ENCODE peak calls at places on chromosomes 2 and 18, in six cellular contexts. One of them, this sample, is unnamed.

GRCh38 chr18:63260075-63260754 is 59.4 kb downstream of the BCL2 start:
- DNase-seq in fibroblast of villous mesenchyme: no peak
- DNase-seq in CD8-positive, alpha-beta memory T cell: no peak
- DNase-seq in left ventricle myocardium inferior: no peak
- DNase-seq in endothelial cell of umbilical vein: no peak
- DNase-seq in BJ: no peak
- DNase-seq in this sample: no peak

GRCh38 chr2:133660511-133660910 is 92.2 kb upstream of the NCKAP5 start:
- DNase-seq in left ventricle myocardium inferior: no peak
- DNase-seq in BJ: no peak
- DNase-seq in endothelial cell of umbilical vein: no peak
- DNase-seq in fibroblast of villous mesenchyme: no peak
- DNase-seq in CD8-positive, alpha-beta memory T cell: no peak
- DNase-seq in this sample: no peak

GRCh38 chr2:105393373-105394055 is 5.3 kb downstream of the FHL2 start:
- DNase-seq in CD8-positive, alpha-beta memory T cell: no peak
- DNase-seq in fibroblast of villous mesenchyme: peak; percentile 82
- DNase-seq in BJ: no peak
- DNase-seq in endothelial cell of umbilical vein: peak; percentile 99
- DNase-seq in left ventricle myocardium inferior: peak; percentile 53
- DNase-seq in this sample: no peak

GRCh38 chr2:196174424-196174823 is 3.0 kb upstream of the STK17B start:
- DNase-seq in CD8-positive, alpha-beta memory T cell: no peak
- DNase-seq in endothelial cell of umbilical vein: no peak
- DNase-seq in BJ: no peak
- DNase-seq in fibroblast of villous mesenchyme: no peak
- DNase-seq in left ventricle myocardium inferior: no peak
- DNase-seq in this sample: no peak

GRCh38 chr2:88831071-88831791 is 139.8 kb downstream of the RPIA start:
- DNase-seq in left ventricle myocardium inferior: no peak
- DNase-seq in fibroblast of villous mesenchyme: no peak
- DNase-seq in CD8-positive, alpha-beta memory T cell: no peak
- DNase-seq in endothelial cell of umbilical vein: peak; percentile 14
- DNase-seq in BJ: no peak
- DNase-seq in this sample: no peak

GRCh38 chr2:18976112-18976961 is 382.1 kb downstream of the OSR1 start:
- DNase-seq in BJ: peak; percentile 81
- DNase-seq in left ventricle myocardium inferior: no peak
- DNase-seq in endothelial cell of umbilical vein: no peak
- DNase-seq in CD8-positive, alpha-beta memory T cell: no peak
- DNase-seq in fibroblast of villous mesenchyme: peak; percentile 95
- DNase-seq in this sample: peak; percentile 6

GRCh38 chr2:226325541-226325940 is 474.1 kb downstream of the IRS1 start:
- DNase-seq in fibroblast of villous mesenchyme: no peak
- DNase-seq in CD8-positive, alpha-beta memory T cell: no peak
- DNase-seq in endothelial cell of umbilical vein: no peak
- DNase-seq in BJ: no peak
- DNase-seq in left ventricle myocardium inferior: no peak
- DNase-seq in this sample: no peak

GRCh38 chr2:1907283-1907682 is 163.0 kb upstream of the PXDN start:
- DNase-seq in fibroblast of villous mesenchyme: no peak
- DNase-seq in endothelial cell of umbilical vein: no peak
- DNase-seq in BJ: no peak
- DNase-seq in CD8-positive, alpha-beta memory T cell: no peak
- DNase-seq in left ventricle myocardium inferior: no peak
- DNase-seq in this sample: no peak

GRCh38 chr2:130328710-130329109 is 14.0 kb upstream of the IMP4 start:
- DNase-seq in CD8-positive, alpha-beta memory T cell: no peak
- DNase-seq in left ventricle myocardium inferior: no peak
- DNase-seq in fibroblast of villous mesenchyme: peak; percentile 27
- DNase-seq in endothelial cell of umbilical vein: no peak
- DNase-seq in BJ: no peak
- DNase-seq in this sample: no peak

GRCh38 chr2:25885933-25886332 is 7.6 kb upstream of the ASXL2 start:
- DNase-seq in left ventricle myocardium inferior: no peak
- DNase-seq in fibroblast of villous mesenchyme: no peak
- DNase-seq in CD8-positive, alpha-beta memory T cell: no peak
- DNase-seq in BJ: no peak
- DNase-seq in endothelial cell of umbilical vein: peak; percentile 12
- DNase-seq in this sample: no peak

GRCh38 chr2:202530038-202530437 is 104.7 kb upstream of the FAM117B start:
- DNase-seq in fibroblast of villous mesenchyme: no peak
- DNase-seq in CD8-positive, alpha-beta memory T cell: no peak
- DNase-seq in endothelial cell of umbilical vein: peak; percentile 43
- DNase-seq in BJ: no peak
- DNase-seq in left ventricle myocardium inferior: no peak
- DNase-seq in this sample: peak; percentile 70

GRCh38 chr2:182649316-182649715 is 66.7 kb upstream of the DNAJC10 start:
- DNase-seq in endothelial cell of umbilical vein: peak; percentile 49
- DNase-seq in CD8-positive, alpha-beta memory T cell: no peak
- DNase-seq in BJ: no peak
- DNase-seq in fibroblast of villous mesenchyme: peak; percentile 43
- DNase-seq in left ventricle myocardium inferior: no peak
- DNase-seq in this sample: peak; percentile 14

GRCh38 chr2:152062130-152063091 is 36.4 kb downstream of the CACNB4 start:
- DNase-seq in left ventricle myocardium inferior: no peak
- DNase-seq in BJ: peak; percentile 11
- DNase-seq in endothelial cell of umbilical vein: no peak
- DNase-seq in fibroblast of villous mesenchyme: peak; percentile 59
- DNase-seq in CD8-positive, alpha-beta memory T cell: no peak
- DNase-seq in this sample: no peak

GRCh38 chr2:174344716-174345472 is 10.1 kb downstream of the SP9 start:
- DNase-seq in left ventricle myocardium inferior: no peak
- DNase-seq in CD8-positive, alpha-beta memory T cell: no peak
- DNase-seq in endothelial cell of umbilical vein: peak; percentile 57
- DNase-seq in fibroblast of villous mesenchyme: peak; percentile 45
- DNase-seq in BJ: no peak
- DNase-seq in this sample: peak; percentile 18

GRCh38 chr2:84181927-84182326 is 277.2 kb downstream of the SUCLG1 start:
- DNase-seq in fibroblast of villous mesenchyme: no peak
- DNase-seq in endothelial cell of umbilical vein: no peak
- DNase-seq in CD8-positive, alpha-beta memory T cell: no peak
- DNase-seq in left ventricle myocardium inferior: no peak
- DNase-seq in BJ: no peak
- DNase-seq in this sample: no peak

GRCh38 chr18:11074879-11075278 is 74.5 kb downstream of the PIEZO2 start:
- DNase-seq in endothelial cell of umbilical vein: no peak
- DNase-seq in left ventricle myocardium inferior: no peak
- DNase-seq in BJ: no peak
- DNase-seq in fibroblast of villous mesenchyme: peak; percentile 37
- DNase-seq in CD8-positive, alpha-beta memory T cell: no peak
- DNase-seq in this sample: no peak

GRCh38 chr2:28544405-28544914 is 48.6 kb downstream of the PLB1 start:
- DNase-seq in BJ: no peak
- DNase-seq in left ventricle myocardium inferior: no peak
- DNase-seq in endothelial cell of umbilical vein: peak; percentile 47
- DNase-seq in fibroblast of villous mesenchyme: peak; percentile 39
- DNase-seq in CD8-positive, alpha-beta memory T cell: peak; percentile 36
- DNase-seq in this sample: no peak

GRCh38 chr2:73033142-73033765 is 38.3 kb downstream of the SFXN5 start:
- DNase-seq in fibroblast of villous mesenchyme: no peak
- DNase-seq in BJ: no peak
- DNase-seq in CD8-positive, alpha-beta memory T cell: no peak
- DNase-seq in endothelial cell of umbilical vein: no peak
- DNase-seq in left ventricle myocardium inferior: no peak
- DNase-seq in this sample: no peak

GRCh38 chr18:26014462-26014861 is 76.0 kb downstream of the SS18 start:
- DNase-seq in fibroblast of villous mesenchyme: no peak
- DNase-seq in left ventricle myocardium inferior: no peak
- DNase-seq in endothelial cell of umbilical vein: no peak
- DNase-seq in BJ: no peak
- DNase-seq in CD8-positive, alpha-beta memory T cell: no peak
- DNase-seq in this sample: no peak

GRCh38 chr2:137981112-137981679 is 16.9 kb downstream of the HNMT start:
- DNase-seq in CD8-positive, alpha-beta memory T cell: no peak
- DNase-seq in BJ: no peak
- DNase-seq in endothelial cell of umbilical vein: no peak
- DNase-seq in left ventricle myocardium inferior: no peak
- DNase-seq in fibroblast of villous mesenchyme: no peak
- DNase-seq in this sample: no peak

GRCh38 chr2:219551863-219552381 is 8.1 kb downstream of the TMEM198 start:
- DNase-seq in CD8-positive, alpha-beta memory T cell: no peak
- DNase-seq in endothelial cell of umbilical vein: no peak
- DNase-seq in left ventricle myocardium inferior: no peak
- DNase-seq in BJ: no peak
- DNase-seq in fibroblast of villous mesenchyme: peak; percentile 20
- DNase-seq in this sample: no peak

GRCh38 chr2:158380786-158381185 is 75.8 kb downstream of the CCDC148 start:
- DNase-seq in fibroblast of villous mesenchyme: no peak
- DNase-seq in CD8-positive, alpha-beta memory T cell: no peak
- DNase-seq in BJ: no peak
- DNase-seq in left ventricle myocardium inferior: no peak
- DNase-seq in endothelial cell of umbilical vein: no peak
- DNase-seq in this sample: no peak

DNA sequence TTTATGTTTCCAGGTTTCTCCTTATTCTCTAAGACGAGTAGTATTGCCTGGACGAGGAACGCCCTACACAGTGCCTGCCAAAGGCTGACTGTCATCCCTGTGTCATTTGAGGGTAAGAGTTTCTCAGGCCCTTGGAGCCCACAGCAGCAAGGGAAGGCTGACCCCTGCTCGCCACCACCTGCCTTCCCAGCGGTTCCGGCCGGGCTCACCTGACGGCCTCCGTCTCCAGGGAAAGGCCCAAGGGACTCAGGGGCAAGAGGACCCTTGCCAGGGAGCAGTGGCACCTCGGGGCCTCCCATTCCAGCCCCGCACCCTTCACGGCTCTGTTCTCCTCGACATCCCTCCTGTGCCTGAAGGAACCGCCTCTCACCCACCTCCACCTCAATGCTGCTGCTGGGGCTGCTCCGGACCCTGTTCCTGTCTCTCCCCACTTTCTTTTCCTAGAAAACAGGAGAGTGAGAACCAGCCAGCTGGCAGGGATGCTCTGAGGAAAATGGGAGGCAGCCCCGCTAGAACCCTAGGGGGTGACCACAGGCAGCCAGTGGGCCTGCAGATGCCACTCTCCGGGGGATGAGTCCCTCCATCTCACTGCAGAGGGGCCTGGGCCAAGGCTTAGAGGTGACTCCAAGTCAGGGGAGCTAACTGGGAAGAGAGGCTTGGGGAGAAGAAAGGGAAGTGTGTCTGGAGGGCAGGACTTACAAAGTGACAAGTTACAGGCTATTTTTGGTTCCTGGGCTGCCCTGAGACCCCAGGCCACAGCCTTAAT is 1.8 kb downstream of the LIMS2 start:
- DNase-seq in BJ: no peak
- DNase-seq in fibroblast of villous mesenchyme: no peak
- DNase-seq in CD8-positive, alpha-beta memory T cell: no peak
- DNase-seq in left ventricle myocardium inferior: no peak
- DNase-seq in endothelial cell of umbilical vein: no peak
- DNase-seq in this sample: no peak
- H3K4me3 ChIP-seq in BJ: peak overlapping the region; percentile 60
- H3K4me3 ChIP-seq in fibroblast of villous mesenchyme: peak overlapping the region; percentile 77
- H3K4me3 ChIP-seq in CD8-positive, alpha-beta memory T cell: no peak overlapping the region
- H3K4me3 ChIP-seq in left ventricle myocardium inferior: peak overlapping the region; percentile 94
- H3K4me3 ChIP-seq in endothelial cell of umbilical vein: no peak overlapping the region
- H3K4me3 ChIP-seq in this sample: no peak overlapping the region

GRCh38 chr2:17545680-17546613 is 5.5 kb downstream of the VSNL1 start:
- DNase-seq in CD8-positive, alpha-beta memory T cell: no peak
- DNase-seq in endothelial cell of umbilical vein: no peak
- DNase-seq in fibroblast of villous mesenchyme: no peak
- DNase-seq in left ventricle myocardium inferior: no peak
- DNase-seq in BJ: no peak
- DNase-seq in this sample: no peak
- H3K4me3 ChIP-seq in CD8-positive, alpha-beta memory T cell: no peak overlapping the region
- H3K4me3 ChIP-seq in endothelial cell of umbilical vein: no peak overlapping the region
- H3K4me3 ChIP-seq in fibroblast of villous mesenchyme: no peak overlapping the region
- H3K4me3 ChIP-seq in left ventricle myocardium inferior: no peak overlapping the region
- H3K4me3 ChIP-seq in BJ: no peak overlapping the region
- H3K4me3 ChIP-seq in this sample: no peak overlapping the region

DNA sequence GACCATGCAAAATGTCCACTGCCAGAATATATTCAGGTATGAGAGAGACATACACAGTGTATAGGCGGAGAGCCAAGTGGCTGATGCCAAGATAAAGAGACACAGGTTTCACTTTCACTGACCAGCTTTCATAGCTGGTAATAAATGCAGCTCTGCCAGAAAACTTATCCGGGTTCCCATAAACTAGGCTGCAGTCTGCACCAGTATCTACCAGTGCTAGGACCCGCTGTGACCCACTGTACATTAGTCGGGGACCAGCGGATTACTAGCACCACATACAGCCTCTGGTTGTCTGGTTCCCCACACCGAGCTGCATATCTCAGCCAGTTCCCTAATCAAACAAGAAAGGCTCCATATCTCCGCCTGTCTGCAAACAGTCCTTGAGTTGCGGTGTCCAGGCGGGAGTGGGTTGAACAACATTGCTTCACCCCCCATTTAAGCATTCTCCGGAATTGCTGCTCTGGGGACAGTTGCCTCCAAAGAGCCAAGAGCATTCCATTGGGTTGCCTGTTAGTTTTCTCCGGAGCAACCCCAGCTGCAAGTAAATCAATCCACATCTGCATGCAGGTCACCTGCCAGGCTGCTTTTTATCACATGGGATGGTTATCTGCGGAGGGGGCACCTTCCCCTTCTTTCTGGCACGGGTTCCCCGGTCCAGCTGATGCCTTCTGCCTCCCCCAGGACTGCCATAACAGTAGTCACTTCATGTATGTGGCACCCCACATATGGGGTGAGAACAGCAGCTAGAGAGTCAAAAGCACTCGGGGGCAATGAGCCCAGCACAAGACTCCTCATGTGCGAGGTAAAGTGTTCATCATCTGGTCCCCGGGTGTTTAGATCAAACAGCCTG is 18.0 kb upstream of the KLHL23 start:
- DNase-seq in endothelial cell of umbilical vein: peak; percentile 58
- DNase-seq in CD8-positive, alpha-beta memory T cell: no peak
- DNase-seq in left ventricle myocardium inferior: no peak
- DNase-seq in BJ: no peak
- DNase-seq in fibroblast of villous mesenchyme: peak; percentile 45
- DNase-seq in this sample: no peak
- H3K4me3 ChIP-seq in endothelial cell of umbilical vein: no peak overlapping the region
- H3K4me3 ChIP-seq in CD8-positive, alpha-beta memory T cell: no peak overlapping the region
- H3K4me3 ChIP-seq in left ventricle myocardium inferior: no peak overlapping the region
- H3K4me3 ChIP-seq in BJ: no peak overlapping the region
- H3K4me3 ChIP-seq in fibroblast of villous mesenchyme: peak overlapping the region; percentile 25
- H3K4me3 ChIP-seq in this sample: no peak overlapping the region

DNA sequence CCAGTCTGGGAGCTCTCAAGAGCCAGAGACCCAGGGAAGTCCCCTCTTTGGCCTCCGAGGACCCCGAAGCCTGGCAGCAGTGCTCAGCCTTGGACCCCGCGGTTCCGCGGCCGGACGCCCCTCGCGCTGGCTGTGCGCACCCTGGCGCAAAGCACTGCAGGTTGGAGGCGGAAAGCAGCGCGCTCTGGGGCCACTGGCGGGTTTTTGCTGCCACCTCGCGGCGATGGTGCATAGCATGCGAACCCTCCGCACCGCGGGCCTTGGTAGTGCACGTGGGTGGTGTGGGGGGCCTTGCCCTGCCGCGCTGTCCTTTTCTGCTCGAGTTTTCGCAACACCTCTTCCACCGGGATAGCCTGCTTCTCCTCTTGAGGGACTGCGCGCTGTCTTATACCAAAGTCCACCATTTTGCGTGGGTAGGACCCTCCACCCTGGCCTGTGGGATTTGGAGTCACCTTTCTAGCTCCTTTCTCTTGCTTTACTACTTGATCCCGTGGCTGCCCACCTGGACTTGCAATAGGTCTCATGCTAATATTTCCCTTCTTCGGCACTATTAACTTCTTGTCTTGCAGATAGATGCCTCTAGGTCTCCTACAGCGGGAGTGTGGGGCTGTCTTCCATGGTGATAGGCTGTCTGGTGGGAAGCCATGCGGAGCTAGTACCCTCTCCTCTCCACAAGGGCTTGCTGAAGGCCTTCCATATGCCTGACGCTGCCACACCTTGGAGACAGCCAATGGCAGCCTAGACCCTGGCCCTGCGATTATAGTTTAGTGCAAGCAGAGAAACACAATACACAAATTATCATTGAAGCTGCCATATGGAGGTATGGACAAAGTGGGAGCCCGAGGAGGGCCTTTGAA is 14.3 kb downstream of the SIX3 start:
- DNase-seq in BJ: no peak
- DNase-seq in fibroblast of villous mesenchyme: peak; percentile 66
- DNase-seq in CD8-positive, alpha-beta memory T cell: peak; percentile 48
- DNase-seq in endothelial cell of umbilical vein: peak; percentile 60
- DNase-seq in left ventricle myocardium inferior: peak; percentile 67
- DNase-seq in this sample: peak; percentile 28
- H3K4me3 ChIP-seq in BJ: no peak overlapping the region
- H3K4me3 ChIP-seq in fibroblast of villous mesenchyme: no peak overlapping the region
- H3K4me3 ChIP-seq in CD8-positive, alpha-beta memory T cell: no peak overlapping the region
- H3K4me3 ChIP-seq in endothelial cell of umbilical vein: no peak overlapping the region
- H3K4me3 ChIP-seq in left ventricle myocardium inferior: peak overlapping the region; percentile 58
- H3K4me3 ChIP-seq in this sample: peak overlapping the region; percentile 43

This sample was measured in Jurkat, Clone E6-1.